ENCODE peak calls at places on chromosome 3, in four cellular contexts. N, I, U and W are unnamed samples.

GRCh38 chr3:123728991-123729390 is 144.1 kb upstream of the HACD2 start:
- DNase-seq in N (no peak), I (no peak), U (no peak), W (no peak)

GRCh38 chr3:52827866-52828376 is 2.6 kb downstream of the ITIH4 start:
- DNase-seq in N (peak; percentile 53), I (no peak), U (no peak), W (no peak)

GRCh38 chr3:107959767-107960166 is 131.1 kb downstream of the CD47 start:
- DNase-seq in N (no peak), I (no peak), U (no peak), W (no peak)

GRCh38 chr3:134481166-134481565 is 4.6 kb downstream of the ANAPC13 start:
- DNase-seq in N (no peak), I (no peak), U (no peak), W (no peak)

GRCh38 chr3:177307391-177307790 is 110.1 kb upstream of the TBL1XR1 start:
- DNase-seq in N (no peak), I (no peak), U (no peak), W (no peak)

GRCh38 chr3:168047190-168047795 is 48.4 kb downstream of the GOLIM4 start:
- DNase-seq in N (peak; percentile 50), I (no peak), U (no peak), W (peak; percentile 47)

GRCh38 chr3:113684271-113684819 is 12.1 kb downstream of the USF3 start:
- DNase-seq in N (no peak), I (no peak), U (no peak), W (no peak)

GRCh38 chr3:27629381-27629780 is 92.7 kb downstream of the EOMES start:
- DNase-seq in N (peak; percentile 32), I (no peak), U (no peak), W (no peak)

GRCh38 chr3:78986702-78987101 is 781.1 kb downstream of the ROBO1 start:
- DNase-seq in N (no peak), I (no peak), U (no peak), W (no peak)

GRCh38 chr3:87503901-87504498 is 227.6 kb upstream of the POU1F1 start:
- DNase-seq in N (peak; percentile 47), I (no peak), U (no peak), W (peak; percentile 39)

GRCh38 chr3:86711634-86712033 is 279.3 kb downstream of the VGLL3 start:
- DNase-seq in N (no peak), I (no peak), U (no peak), W (no peak)

GRCh38 chr3:113058188-113058587 is 67.4 kb downstream of the GTPBP8 start:
- DNase-seq in N (no peak), I (no peak), U (no peak), W (no peak)

GRCh38 chr3:14517601-14518431 is 22.3 kb downstream of the GRIP2 start:
- DNase-seq in N (no peak), I (no peak), U (no peak), W (no peak)

GRCh38 chr3:187709155-187709554 is 6.8 kb upstream of the RTP2 start:
- DNase-seq in N (no peak), I (peak; percentile 26), U (no peak), W (no peak)

GRCh38 chr3:190040145-190040544 is 80.6 kb downstream of the P3H2 start:
- DNase-seq in N (no peak), I (no peak), U (no peak), W (no peak)

GRCh38 chr3:150926328-150926727 is 21.1 kb upstream of the MINDY4B start:
- DNase-seq in N (no peak), I (no peak), U (no peak), W (no peak)

GRCh38 chr3:72746412-72747411 is 101.5 kb downstream of the SHQ1 start:
- DNase-seq in N (no peak), I (no peak), U (no peak), W (no peak)

GRCh38 chr3:42500909-42501308 is 1.5 kb upstream of the VIPR1 start:
- DNase-seq in N (no peak), I (no peak), U (no peak), W (no peak)

GRCh38 chr3:124858275-124858674 is 28.9 kb downstream of the ITGB5 start:
- DNase-seq in N (no peak), I (no peak), U (no peak), W (no peak)

GRCh38 chr3:5123937-5124336 is 1.8 kb downstream of the ARL8B start:
- DNase-seq in N (no peak), I (no peak), U (no peak), W (no peak)

GRCh38 chr3:5122030-5122740 is at the start of gene ARL8B:
- DNase-seq in N (peak; percentile 97), I (peak; percentile 87), U (peak; percentile 94), W (peak; percentile 97)

GRCh38 chr3:5128861-5129260 is 6.8 kb downstream of the ARL8B start:
- DNase-seq in N (no peak), I (no peak), U (no peak), W (no peak)

GRCh38 chr3:5122741-5123706 is 932 bp downstream of the ARL8B start:
- DNase-seq in N (peak; percentile 62), I (peak; percentile 25), U (peak; percentile 67), W (peak; percentile 64)

GRCh38 chr3:5126586-5126985 is 4.5 kb downstream of the ARL8B start:
- DNase-seq in N (no peak), I (no peak), U (no peak), W (no peak)
- TF ChIP-seq TEAD4 in N (no peak), I (no peak), U (no peak), W (no peak)

GRCh38 chr3:67083277-67083676 is 85.2 kb downstream of the KBTBD8 start:
- DNase-seq in N (no peak), I (no peak), U (no peak), W (no peak)
- TF ChIP-seq TEAD4 in N (no peak), I (no peak), U (no peak), W (no peak)

GRCh38 chr3:29322586-29322985 is 41.7 kb downstream of the RBMS3 start:
- DNase-seq in N (no peak), I (no peak), U (no peak), W (no peak)
- TF ChIP-seq TEAD4 in N (no peak), I (no peak), U (no peak), W (no peak)

DNA sequence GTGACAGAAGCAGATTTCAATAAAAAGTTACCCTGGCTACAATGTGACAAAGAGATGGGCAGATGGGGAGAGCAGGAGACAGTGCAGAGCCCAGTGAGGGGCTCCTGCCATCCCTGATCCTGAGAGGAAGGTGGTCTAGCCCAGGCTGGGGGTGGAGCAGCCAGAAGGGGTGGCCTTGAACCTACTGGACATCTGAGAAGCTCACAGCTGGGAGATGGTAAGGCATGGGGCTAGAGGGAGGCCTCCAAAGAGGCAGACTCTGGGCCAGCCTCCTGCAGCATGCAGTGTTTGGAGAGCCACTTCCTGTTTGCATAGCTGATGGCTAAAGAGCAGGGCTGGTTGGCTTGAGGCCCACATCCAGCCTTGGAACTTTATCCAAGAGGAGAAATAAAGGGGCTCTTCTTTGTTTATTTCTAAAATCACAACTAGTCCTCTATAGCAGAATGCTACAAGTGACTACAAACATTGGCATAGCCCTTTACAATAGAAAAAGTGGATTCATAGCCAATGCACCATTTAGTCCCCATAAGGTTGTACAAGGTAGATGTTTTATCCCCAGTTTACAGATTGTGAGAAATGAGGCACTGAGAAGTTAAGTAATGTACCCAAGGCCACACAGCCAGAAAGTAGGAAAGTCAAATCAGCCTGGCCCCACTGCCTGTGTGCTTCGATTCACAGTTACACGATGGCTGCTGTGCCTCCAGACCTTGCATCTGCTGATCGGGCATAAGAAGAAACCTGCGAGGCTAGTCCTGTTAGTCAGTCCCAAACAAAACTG is 4.6 kb downstream of the EFCC1 start:
- DNase-seq in N (no peak), I (no peak), U (no peak), W (no peak)
- TF ChIP-seq TEAD4 in N (no peak), I (no peak), U (no peak), W (no peak)

GRCh38 chr3:163776753-163777152 is 1301.5 kb downstream of the SI start:
- DNase-seq in N (no peak), I (no peak), U (no peak), W (no peak)

GRCh38 chr3:163768048-163768447 is 1310.2 kb downstream of the SI start:
- DNase-seq in N (no peak), I (no peak), U (no peak), W (no peak)

DNA sequence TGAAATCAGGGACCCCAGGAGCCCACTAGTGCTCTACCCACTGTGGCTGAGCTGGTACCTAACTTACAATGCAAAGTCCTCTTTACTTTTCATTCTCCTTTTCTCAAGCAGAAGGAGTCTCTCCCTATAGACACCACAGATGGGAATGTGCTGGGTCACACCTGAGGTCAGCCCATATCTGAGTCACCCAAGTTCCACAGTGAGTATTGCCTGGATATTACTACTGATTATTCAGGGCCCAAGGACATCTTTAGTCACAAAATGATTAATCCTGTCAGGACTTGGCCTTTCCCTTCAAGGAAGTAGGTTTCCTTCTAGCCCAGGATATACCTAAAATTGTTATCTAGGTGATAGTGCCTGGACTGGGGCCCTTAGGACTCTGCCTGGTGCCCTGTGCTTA is 1305.2 kb downstream of the SI start:
- DNase-seq in N (no peak), I (no peak), U (no peak), W (no peak)
- TF ChIP-seq TEAD4 in N (no peak), I (no peak), U (no peak), W (no peak)